ENCODE peak calls at places on chromosomes 5 and 9, in seven cellular contexts. A, L, S, U, B, M and X are unnamed samples.

GRCh38 chr5:109907751-109908150 is 218.0 kb downstream of the MAN2A1 start:
- DNase-seq in U (peak), B (no peak), S (no peak), M (peak), A (no peak), L (peak), X (no peak)

GRCh38 chr9:2403701-2404100 is 217.9 kb upstream of the VLDLR start:
- DNase-seq in S (no peak), U (peak), L (no peak), A (no peak), B (no peak), M (peak), X (no peak)

GRCh38 chr5:133779828-133780475 is 167.6 kb upstream of the FSTL4 start:
- DNase-seq in U (no peak), L (no peak), M (no peak), S (no peak), B (peak), A (no peak), X (no peak)

GRCh38 chr9:18010492-18010891 is 431.6 kb downstream of the SH3GL2 start:
- DNase-seq in S (no peak), M (no peak), U (no peak), A (no peak), B (no peak), L (no peak), X (no peak)

GRCh38 chr5:8843766-8844165 is 702.1 kb downstream of the SEMA5A start:
- DNase-seq in M (peak), U (peak), L (peak), A (no peak), S (no peak), B (no peak), X (no peak)

GRCh38 chr5:1800470-1801060 is 642 bp upstream of the NDUFS6 start:
- DNase-seq in M (peak), S (no peak), B (no peak), A (peak), L (peak), U (peak), X (peak)

GRCh38 chr9:136685792-136686533 is 1.3 kb downstream of the AGPAT2 start:
- DNase-seq in B (no peak), A (no peak), L (peak), U (peak), S (no peak), M (no peak), X (peak)

GRCh38 chr5:4630031-4630430 is 510.1 kb upstream of the ADAMTS16 start:
- DNase-seq in M (no peak), A (no peak), L (no peak), B (no peak), S (no peak), U (no peak), X (no peak)

GRCh38 chr5:6599739-6600138 is 33.1 kb downstream of the NSUN2 start:
- DNase-seq in B (no peak), M (no peak), S (no peak), A (no peak), L (no peak), U (no peak), X (no peak)

GRCh38 chr9:6667633-6668280 is 22.2 kb upstream of the GLDC start:
- DNase-seq in U (peak), L (peak), S (peak), M (peak), A (no peak), B (no peak), X (no peak)

GRCh38 chr5:137217599-137218200 is 281.4 kb downstream of the SPOCK1 start:
- DNase-seq in L (peak), U (no peak), B (no peak), M (peak), A (no peak), S (no peak), X (no peak)

GRCh38 chr9:119763260-119763659 is 394.0 kb upstream of the BRINP1 start:
- DNase-seq in S (no peak), U (no peak), B (no peak), L (no peak), A (no peak), M (no peak), X (no peak)

GRCh38 chr5:124397290-124397689 is 349.1 kb downstream of the ZNF608 start:
- DNase-seq in B (no peak), A (no peak), L (no peak), S (no peak), U (no peak), M (no peak), X (no peak)

GRCh38 chr5:173917788-173918786 is 29.9 kb downstream of the CPEB4 start:
- DNase-seq in S (peak), A (peak), B (no peak), U (peak), M (peak), L (peak), X (peak)

GRCh38 chr5:91384671-91385430 is 1.7 kb upstream of the ARRDC3 start:
- DNase-seq in U (peak), B (no peak), S (peak), M (peak), A (peak), L (peak), X (peak)

GRCh38 chr9:15509931-15510788 is 610 bp downstream of the PSIP1 start:
- DNase-seq in U (peak), B (no peak), L (no peak), M (peak), A (peak), S (peak), X (no peak)

GRCh38 chr5:35938518-35939227 is at the start of gene CAPSL:
- DNase-seq in L (peak), B (no peak), M (peak), A (peak), S (no peak), U (peak), X (peak)

GRCh38 chr9:108386859-108387384 is 468.9 kb downstream of the ACTL7B start:
- DNase-seq in L (peak), U (peak), M (peak), B (no peak), A (no peak), S (no peak), X (no peak)

GRCh38 chr5:112628219-112628618 is 109.5 kb upstream of the APC start:
- DNase-seq in B (no peak), S (no peak), M (no peak), L (no peak), A (no peak), U (no peak), X (no peak)

GRCh38 chr5:169695025-169695625 is 58.0 kb downstream of the DOCK2 start:
- DNase-seq in M (no peak), A (no peak), U (no peak), B (no peak), L (no peak), S (no peak), X (no peak)

GRCh38 chr9:32247173-32247572 is 137.3 kb upstream of the ACO1 start:
- DNase-seq in U (no peak), S (no peak), B (no peak), L (no peak), M (no peak), A (no peak), X (peak)

GRCh38 chr9:4262735-4263141 is 37.1 kb downstream of the GLIS3 start:
- DNase-seq in A (no peak), L (peak), M (peak), S (no peak), B (no peak), U (peak), X (no peak)

GRCh38 chr9:93119953-93120845 is 13.9 kb downstream of the NINJ1 start:
- DNase-seq in S (peak), B (no peak), U (peak), M (peak), A (peak), L (peak), X (peak)

GRCh38 chr9:17018001-17018491 is 116.8 kb upstream of the CNTLN start:
- DNase-seq in B (no peak), U (no peak), S (no peak), A (no peak), L (peak), M (peak), X (no peak)

GRCh38 chr5:51230336-51230735 is 152.9 kb upstream of the ISL1 start:
- DNase-seq in A (no peak), B (no peak), U (no peak), L (no peak), S (no peak), M (no peak), X (no peak)

GRCh38 chr5:58683567-58683966 is 100.7 kb downstream of the RAB3C start:
- DNase-seq in U (no peak), M (no peak), A (no peak), B (no peak), L (no peak), S (no peak), X (no peak)

GRCh38 chr5:121246971-121247370 is 604.7 kb upstream of the FTMT start:
- DNase-seq in M (no peak), A (no peak), B (no peak), U (no peak), L (no peak), S (no peak), X (peak)

GRCh38 chr5:2125901-2126265 is 243.2 kb upstream of the IRX4 start:
- DNase-seq in M (no peak), L (no peak), S (no peak), B (no peak), U (no peak), A (no peak), X (no peak)

GRCh38 chr5:27472000-27472763 is 433.8 kb upstream of the CDH9 start:
- DNase-seq in A (no peak), M (peak), S (peak), L (peak), U (peak), B (no peak), X (peak)

GRCh38 chr5:132017316-132017715 is 5.9 kb upstream of the ACSL6 start:
- DNase-seq in L (no peak), U (no peak), S (no peak), A (no peak), B (no peak), M (no peak), X (no peak)

GRCh38 chr5:180136661-180137381 is 65.3 kb upstream of the RNF130 start:
- DNase-seq in L (no peak), B (peak), M (no peak), A (peak), S (no peak), U (no peak), X (no peak)

GRCh38 chr5:179287071-179287470 is 58.2 kb downstream of the ADAMTS2 start:
- DNase-seq in S (no peak), A (no peak), L (no peak), M (no peak), B (no peak), U (no peak), X (no peak)

GRCh38 chr9:136759436-136760325 is 1.6 kb upstream of the LCN8 start:
- DNase-seq in S (no peak), B (no peak), L (no peak), U (no peak), M (no peak), A (no peak), X (no peak)

GRCh38 chr5:159518361-159518760 is 188.1 kb upstream of the IL12B start:
- DNase-seq in B (no peak), S (no peak), A (no peak), U (no peak), L (peak), M (peak), X (no peak)

GRCh38 chr9:88993327-88993726 is 2.1 kb downstream of the S1PR3 start:
- DNase-seq in M (no peak), L (peak), U (peak), S (no peak), A (no peak), B (no peak), X (no peak)

GRCh38 chr5:79146352-79146751 is 34.7 kb downstream of the BHMT start:
- DNase-seq in U (peak), A (no peak), M (no peak), L (peak), S (no peak), B (no peak), X (no peak)

GRCh38 chr5:2143646-2144386 is 261.1 kb upstream of the IRX4 start:
- DNase-seq in S (no peak), M (no peak), U (no peak), L (no peak), B (no peak), A (no peak), X (no peak)

GRCh38 chr5:141476132-141476909 is 555 bp downstream of the PCDHGC3 start:
- DNase-seq in L (peak), M (peak), A (peak), B (no peak), S (peak), U (peak), X (peak)

GRCh38 chr9:68546596-68547390 is 6.1 kb upstream of the TMEM252 start:
- DNase-seq in L (no peak), M (no peak), S (peak), B (no peak), U (no peak), A (no peak), X (peak)

GRCh38 chr9:68551191-68551590 is 10.5 kb upstream of the TMEM252 start:
- DNase-seq in M (no peak), U (no peak), L (no peak), S (no peak), B (no peak), A (peak), X (no peak)

GRCh38 chr9:68545033-68545705 is 4.5 kb upstream of the TMEM252 start:
- DNase-seq in M (no peak), S (peak), A (no peak), U (no peak), L (no peak), B (no peak), X (no peak)

GRCh38 chr9:68548241-68548640 is 7.6 kb upstream of the TMEM252 start:
- DNase-seq in S (no peak), U (no peak), B (no peak), M (no peak), L (no peak), A (no peak), X (no peak)

GRCh38 chr9:68547417-68547816 is 6.7 kb upstream of the TMEM252 start:
- DNase-seq in B (no peak), A (no peak), S (no peak), U (no peak), M (no peak), L (no peak), X (no peak)
- TF ChIP-seq CTCF in B (no peak), A (no peak), S (no peak), U (no peak), M (no peak), L (no peak), X (no peak)

GRCh38 chr5:83724001-83724400 is 3.3 kb upstream of the HAPLN1 start:
- DNase-seq in M (no peak), A (peak), L (no peak), U (no peak), B (no peak), S (no peak), X (no peak)

GRCh38 chr5:83720805-83721431 is at the start of gene HAPLN1:
- DNase-seq in U (no peak), B (no peak), A (peak), L (no peak), M (peak), S (no peak), X (peak)

GRCh38 chr5:83718936-83719495 is 1.6 kb downstream of the HAPLN1 start:
- DNase-seq in L (no peak), M (no peak), S (no peak), A (no peak), B (no peak), U (no peak), X (no peak)

GRCh38 chr5:83724915-83725314 is 4.3 kb upstream of the HAPLN1 start:
- DNase-seq in M (no peak), A (no peak), L (no peak), U (no peak), B (no peak), S (no peak), X (no peak)

GRCh38 chr5:83721878-83722779 is 1.5 kb upstream of the HAPLN1 start:
- DNase-seq in B (peak), A (peak), U (peak), L (peak), S (peak), M (peak), X (peak)
- TF ChIP-seq CTCF in B (peak), A (peak), U (peak), L (peak), S (peak), M (peak), X (peak)

GRCh38 chr9:73038089-73038509 is 85.2 kb upstream of the ALDH1A1 start:
- DNase-seq in A (no peak), L (no peak), M (no peak), U (no peak), B (no peak), S (no peak), X (no peak)

GRCh38 chr9:73038613-73039012 is 85.8 kb upstream of the ALDH1A1 start:
- DNase-seq in L (peak), S (no peak), U (peak), A (peak), B (no peak), M (peak), X (peak)

GRCh38 chr9:73031350-73031749 is 78.5 kb upstream of the ALDH1A1 start:
- DNase-seq in S (no peak), M (no peak), U (no peak), B (no peak), L (no peak), A (no peak), X (no peak)

GRCh38 chr9:73037613-73038012 is 84.8 kb upstream of the ALDH1A1 start:
- DNase-seq in A (no peak), U (no peak), B (no peak), M (no peak), S (no peak), L (no peak), X (no peak)

GRCh38 chr9:73034962-73035361 is 82.1 kb upstream of the ALDH1A1 start:
- DNase-seq in U (no peak), B (no peak), A (no peak), S (no peak), L (no peak), M (no peak), X (no peak)
- TF ChIP-seq CTCF in U (no peak), B (peak), A (no peak), S (no peak), L (no peak), M (peak), X (no peak)

DNA sequence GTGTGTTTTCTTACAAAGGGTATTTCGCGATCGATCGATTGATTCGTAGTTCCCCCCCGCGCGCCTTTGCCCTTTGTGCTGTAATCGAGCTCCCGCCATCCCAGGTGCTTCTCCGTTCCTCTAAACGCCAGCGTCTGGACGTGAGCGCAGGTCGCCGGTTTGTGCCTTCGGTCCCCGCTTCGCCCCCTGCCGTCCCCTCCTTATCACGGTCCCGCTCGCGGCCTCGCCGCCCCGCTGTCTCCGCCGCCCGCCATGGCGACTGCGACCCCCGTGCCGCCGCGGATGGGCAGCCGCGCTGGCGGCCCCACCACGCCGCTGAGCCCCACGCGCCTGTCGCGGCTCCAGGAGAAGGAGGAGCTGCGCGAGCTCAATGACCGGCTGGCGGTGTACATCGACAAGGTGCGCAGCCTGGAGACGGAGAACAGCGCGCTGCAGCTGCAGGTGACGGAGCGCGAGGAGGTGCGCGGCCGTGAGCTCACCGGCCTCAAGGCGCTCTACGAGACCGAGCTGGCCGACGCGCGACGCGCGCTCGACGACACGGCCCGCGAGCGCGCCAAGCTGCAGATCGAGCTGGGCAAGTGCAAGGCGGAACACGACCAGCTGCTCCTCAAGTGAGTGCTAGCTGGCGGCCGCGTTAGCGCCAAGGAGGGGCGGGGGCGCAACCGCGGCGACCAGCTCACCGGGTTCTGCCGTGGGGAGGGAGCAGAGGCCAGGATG is 479 bp downstream of the LMNB1 start:
- DNase-seq in M (peak), B (peak), S (no peak), U (peak), A (peak), L (peak), X (peak)
- TF ChIP-seq CTCF in M (peak), B (peak), S (peak), U (no peak), A (no peak), L (peak), X (no peak)

GRCh38 chr5:163473613-163474243 is 13.3 kb downstream of the HMMR start:
- DNase-seq in L (peak), A (no peak), S (no peak), U (peak), M (peak), B (no peak), X (no peak)
- TF ChIP-seq CTCF in L (peak), A (no peak), S (peak), U (peak), M (peak), B (peak), X (peak)